ENCODE peak calls at places on chromosomes 1 and 21, in four cellular contexts. One of them, this sample, is unnamed.

GRCh38 chr1:209675567-209676154 is 449 bp downstream of the G0S2 start:
- DNase-seq in mesendoderm: peak; percentile 36
- DNase-seq in PC-3: peak; percentile 36
- DNase-seq in hepatocyte: peak; percentile 37
- DNase-seq in this sample: no peak

GRCh38 chr21:17925000-17925610 is 105.9 kb upstream of the C21orf91 start:
- DNase-seq in mesendoderm: peak; percentile 86
- DNase-seq in PC-3: peak; percentile 83
- DNase-seq in hepatocyte: peak; percentile 84
- DNase-seq in this sample: no peak

GRCh38 chr1:50208296-50208695 is 99.6 kb downstream of the ELAVL4 start:
- DNase-seq in mesendoderm: no peak
- DNase-seq in PC-3: no peak
- DNase-seq in hepatocyte: no peak
- DNase-seq in this sample: no peak

GRCh38 chr1:238982736-238983135 is 403.6 kb upstream of the CHRM3 start:
- DNase-seq in mesendoderm: no peak
- DNase-seq in PC-3: no peak
- DNase-seq in hepatocyte: no peak
- DNase-seq in this sample: no peak

GRCh38 chr1:15459771-15460719 is 3.5 kb downstream of the CELA2A start:
- DNase-seq in mesendoderm: no peak
- DNase-seq in PC-3: no peak
- DNase-seq in hepatocyte: no peak
- DNase-seq in this sample: no peak

GRCh38 chr1:178644308-178645120 is 80.5 kb upstream of the RALGPS2 start:
- DNase-seq in mesendoderm: no peak
- DNase-seq in PC-3: no peak
- DNase-seq in hepatocyte: peak; percentile 54
- DNase-seq in this sample: no peak

GRCh38 chr1:154970631-154971340 is at the start of gene SHC1:
- DNase-seq in mesendoderm: peak; percentile 98
- DNase-seq in PC-3: peak; percentile 81
- DNase-seq in hepatocyte: peak; percentile 95
- DNase-seq in this sample: peak; percentile 98

GRCh38 chr21:41559658-41560599 is 52.0 kb upstream of the TMPRSS2 start:
- DNase-seq in mesendoderm: no peak
- DNase-seq in PC-3: no peak
- DNase-seq in hepatocyte: no peak
- DNase-seq in this sample: no peak

GRCh38 chr1:94486990-94487389 is 54.6 kb downstream of the F3 start:
- DNase-seq in mesendoderm: no peak
- DNase-seq in PC-3: no peak
- DNase-seq in hepatocyte: no peak
- DNase-seq in this sample: no peak

GRCh38 chr1:52623812-52624211 is 9.2 kb upstream of the SHISAL2A start:
- DNase-seq in mesendoderm: no peak
- DNase-seq in PC-3: no peak
- DNase-seq in hepatocyte: no peak
- DNase-seq in this sample: no peak

GRCh38 chr1:244080343-244080929 is 29.4 kb downstream of the ZBTB18 start:
- DNase-seq in mesendoderm: no peak
- DNase-seq in PC-3: peak; percentile 19
- DNase-seq in hepatocyte: no peak
- DNase-seq in this sample: no peak

GRCh38 chr1:52659851-52660596 is 27.1 kb downstream of the SHISAL2A start:
- DNase-seq in mesendoderm: peak; percentile 82
- DNase-seq in PC-3: peak; percentile 20
- DNase-seq in hepatocyte: no peak
- DNase-seq in this sample: no peak

GRCh38 chr1:180230416-180230790 is 339 bp downstream of the LHX4 start:
- DNase-seq in mesendoderm: no peak
- DNase-seq in PC-3: no peak
- DNase-seq in hepatocyte: no peak
- DNase-seq in this sample: no peak

GRCh38 chr1:28249013-28249870 is 10.1 kb upstream of the SESN2 start:
- DNase-seq in mesendoderm: peak; percentile 86
- DNase-seq in PC-3: peak; percentile 88
- DNase-seq in hepatocyte: peak; percentile 63
- DNase-seq in this sample: peak; percentile 80

GRCh38 chr1:41242645-41243171 is 602 bp upstream of the SCMH1 start:
- DNase-seq in mesendoderm: peak; percentile 19
- DNase-seq in PC-3: no peak
- DNase-seq in hepatocyte: no peak
- DNase-seq in this sample: no peak

GRCh38 chr1:223611939-223612338 is 53.6 kb downstream of the CAPN8 start:
- DNase-seq in mesendoderm: no peak
- DNase-seq in PC-3: no peak
- DNase-seq in hepatocyte: no peak
- DNase-seq in this sample: no peak

GRCh38 chr1:227788279-227789041 is 27.0 kb upstream of the PRSS38 start:
- DNase-seq in mesendoderm: peak; percentile 88
- DNase-seq in PC-3: peak; percentile 86
- DNase-seq in hepatocyte: peak; percentile 83
- DNase-seq in this sample: peak; percentile 92

GRCh38 chr1:81458186-81458585 is 342.5 kb upstream of the ADGRL2 start:
- DNase-seq in mesendoderm: no peak
- DNase-seq in PC-3: no peak
- DNase-seq in hepatocyte: no peak
- DNase-seq in this sample: no peak

GRCh38 chr1:117096871-117097842 is 24.4 kb downstream of the TRIM45 start:
- DNase-seq in mesendoderm: peak; percentile 26
- DNase-seq in PC-3: no peak
- DNase-seq in hepatocyte: no peak
- DNase-seq in this sample: no peak

GRCh38 chr1:99502400-99502799 is 143.5 kb upstream of the PALMD start:
- DNase-seq in mesendoderm: no peak
- DNase-seq in PC-3: no peak
- DNase-seq in hepatocyte: no peak
- DNase-seq in this sample: no peak

GRCh38 chr1:182348916-182349747 is 42.5 kb downstream of the GLUL start:
- DNase-seq in mesendoderm: peak; percentile 21
- DNase-seq in PC-3: no peak
- DNase-seq in hepatocyte: peak; percentile 21
- DNase-seq in this sample: peak; percentile 86

GRCh38 chr1:89953072-89953626 is 41.8 kb upstream of the ZNF326 start:
- DNase-seq in mesendoderm: peak; percentile 90
- DNase-seq in PC-3: peak; percentile 95
- DNase-seq in hepatocyte: peak; percentile 67
- DNase-seq in this sample: no peak

GRCh38 chr1:178094752-178095645 is 1.1 kb downstream of the RASAL2 start:
- DNase-seq in mesendoderm: peak; percentile 37
- DNase-seq in PC-3: peak; percentile 33
- DNase-seq in hepatocyte: no peak
- DNase-seq in this sample: no peak

GRCh38 chr1:150557065-150557600 is 7.9 kb downstream of the ADAMTSL4 start:
- DNase-seq in mesendoderm: no peak
- DNase-seq in PC-3: no peak
- DNase-seq in hepatocyte: no peak
- DNase-seq in this sample: peak; percentile 44

GRCh38 chr1:246875041-246876026 is 56.4 kb downstream of the AHCTF1 start:
- DNase-seq in mesendoderm: peak; percentile 1
- DNase-seq in PC-3: peak; percentile 83
- DNase-seq in hepatocyte: peak; percentile 7
- DNase-seq in this sample: no peak

GRCh38 chr1:94759188-94759587 is 61.0 kb upstream of the SLC44A3 start:
- DNase-seq in mesendoderm: no peak
- DNase-seq in PC-3: no peak
- DNase-seq in hepatocyte: no peak
- DNase-seq in this sample: no peak

GRCh38 chr1:102434421-102434820 is 437.7 kb upstream of the OLFM3 start:
- DNase-seq in mesendoderm: peak; percentile 69
- DNase-seq in PC-3: peak; percentile 44
- DNase-seq in hepatocyte: peak; percentile 36
- DNase-seq in this sample: no peak

GRCh38 chr1:89706700-89707012 is 73.7 kb downstream of the LRRC8C start:
- DNase-seq in mesendoderm: no peak
- DNase-seq in PC-3: no peak
- DNase-seq in hepatocyte: no peak
- DNase-seq in this sample: no peak

GRCh38 chr21:39484711-39485264 is 33.0 kb downstream of the SH3BGR start:
- DNase-seq in mesendoderm: no peak
- DNase-seq in PC-3: no peak
- DNase-seq in hepatocyte: peak; percentile 26
- DNase-seq in this sample: no peak

GRCh38 chr1:109910963-109911798 is 532 bp downstream of the CSF1 start:
- DNase-seq in mesendoderm: peak; percentile 22
- DNase-seq in PC-3: no peak
- DNase-seq in hepatocyte: no peak
- DNase-seq in this sample: no peak

GRCh38 chr1:41799723-41800122 is 119.0 kb downstream of the HIVEP3 start:
- DNase-seq in mesendoderm: no peak
- DNase-seq in PC-3: peak; percentile 31
- DNase-seq in hepatocyte: no peak
- DNase-seq in this sample: no peak

GRCh38 chr1:20164694-20165202 is 21.1 kb upstream of the UBXN10 start:
- DNase-seq in mesendoderm: no peak
- DNase-seq in PC-3: no peak
- DNase-seq in hepatocyte: no peak
- DNase-seq in this sample: peak; percentile 76

GRCh38 chr1:222247811-222248310 is 300.0 kb downstream of the HHIPL2 start:
- DNase-seq in mesendoderm: no peak
- DNase-seq in PC-3: no peak
- DNase-seq in hepatocyte: no peak
- DNase-seq in this sample: no peak

GRCh38 chr1:86650065-86650464 is 54.3 kb upstream of the SH3GLB1 start:
- DNase-seq in mesendoderm: peak; percentile 27
- DNase-seq in PC-3: no peak
- DNase-seq in hepatocyte: peak; percentile 5
- DNase-seq in this sample: no peak

GRCh38 chr1:151816548-151816947 is 11.3 kb upstream of the LINGO4 start:
- DNase-seq in mesendoderm: no peak
- DNase-seq in PC-3: no peak
- DNase-seq in hepatocyte: no peak
- DNase-seq in this sample: no peak

GRCh38 chr1:235872270-235872669 is 5.6 kb upstream of the LYST start:
- DNase-seq in mesendoderm: no peak
- DNase-seq in PC-3: no peak
- DNase-seq in hepatocyte: no peak
- DNase-seq in this sample: no peak

GRCh38 chr1:186187601-186188000 is 187.5 kb downstream of the TPR start:
- DNase-seq in mesendoderm: no peak
- DNase-seq in PC-3: peak; percentile 83
- DNase-seq in hepatocyte: no peak
- DNase-seq in this sample: no peak

GRCh38 chr1:151980287-151981177 is 13.1 kb downstream of the S100A10 start:
- DNase-seq in mesendoderm: no peak
- DNase-seq in PC-3: peak; percentile 89
- DNase-seq in hepatocyte: peak; percentile 49
- DNase-seq in this sample: peak; percentile 86

GRCh38 chr1:183580281-183580682 is 10.0 kb downstream of the NCF2 start:
- DNase-seq in mesendoderm: peak; percentile 73
- DNase-seq in PC-3: peak; percentile 54
- DNase-seq in hepatocyte: no peak
- DNase-seq in this sample: no peak

GRCh38 chr1:76268341-76268740 is 193.8 kb downstream of the ST6GALNAC3 start:
- DNase-seq in mesendoderm: no peak
- DNase-seq in PC-3: no peak
- DNase-seq in hepatocyte: no peak
- DNase-seq in this sample: no peak

GRCh38 chr1:188937965-188938551 is 1539.6 kb downstream of the BRINP3 start:
- DNase-seq in mesendoderm: peak; percentile 13
- DNase-seq in PC-3: peak; percentile 16
- DNase-seq in hepatocyte: no peak
- DNase-seq in this sample: no peak

GRCh38 chr1:188941986-188942385 is 1535.7 kb downstream of the BRINP3 start:
- DNase-seq in mesendoderm: peak; percentile 78
- DNase-seq in PC-3: no peak
- DNase-seq in hepatocyte: no peak
- DNase-seq in this sample: no peak
- H3K4me3 ChIP-seq in mesendoderm: no peak overlapping the region
- H3K4me3 ChIP-seq in PC-3: no peak overlapping the region
- H3K4me3 ChIP-seq in hepatocyte: no peak overlapping the region
- H3K4me3 ChIP-seq in this sample: no peak overlapping the region

DNA sequence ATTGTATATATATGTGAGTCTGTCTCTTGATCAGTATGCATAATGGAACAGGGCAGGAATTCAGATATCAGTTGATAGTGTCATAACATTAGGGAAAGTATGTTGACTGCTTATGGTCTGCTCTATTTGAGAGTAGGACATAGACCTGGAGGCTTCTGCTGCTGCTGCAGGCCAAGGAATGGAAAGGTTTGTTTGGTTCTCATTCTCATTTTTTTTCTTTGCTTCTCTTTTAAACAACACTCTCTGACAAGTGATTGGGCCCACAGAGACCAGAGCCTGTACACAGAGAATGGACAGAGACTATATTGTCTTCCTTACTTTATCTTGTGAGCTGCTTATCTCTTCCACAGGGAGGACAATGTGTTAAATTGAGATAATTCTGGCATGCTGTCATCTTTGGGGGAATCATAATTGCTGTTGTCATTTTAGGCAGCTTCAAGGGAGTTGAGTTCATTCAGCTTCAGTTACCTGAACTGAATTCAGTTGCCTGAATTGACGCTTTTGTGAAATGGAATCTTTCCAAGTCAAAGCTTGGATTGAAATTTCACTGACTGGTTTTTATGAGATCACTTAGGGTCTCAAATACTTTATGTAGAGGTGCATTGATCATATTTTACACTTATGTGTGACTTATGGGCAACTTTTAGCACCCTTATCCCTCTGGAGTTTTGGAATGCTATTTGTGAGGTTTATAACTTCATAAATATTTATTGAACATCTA is 16.9 kb downstream of the CAP1 start:
- DNase-seq in mesendoderm: peak; percentile 9
- DNase-seq in PC-3: no peak
- DNase-seq in hepatocyte: no peak
- DNase-seq in this sample: no peak
- H3K4me1 ChIP-seq in mesendoderm: peaks cover 4% of the 10 kb centered on the region
- H3K4me1 ChIP-seq in PC-3: peaks cover 28% of the 10 kb centered on the region
- H3K4me1 ChIP-seq in hepatocyte: peaks cover 18% of the 10 kb centered on the region
- H3K4me1 ChIP-seq in this sample: peaks cover 8% of the 10 kb centered on the region

DNA sequence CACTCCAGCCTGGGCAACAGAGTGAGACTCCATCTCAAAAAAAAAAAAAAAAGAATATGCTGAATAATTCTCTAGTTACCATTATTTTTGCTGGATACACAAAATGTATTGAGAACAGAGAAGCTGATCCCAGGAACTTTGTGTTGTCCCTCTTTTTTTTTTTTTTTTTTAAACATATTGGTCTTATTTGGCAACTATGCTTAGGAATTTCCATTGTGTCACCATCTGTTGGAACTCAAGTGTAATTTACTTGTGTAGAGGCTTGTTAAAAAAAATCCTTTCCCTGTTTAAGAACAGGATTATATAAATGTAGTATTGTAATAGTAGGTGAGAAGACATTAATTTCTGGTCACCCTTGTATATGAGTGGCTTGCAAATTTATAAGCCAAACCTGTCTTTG is 28.6 kb downstream of the CAMSAP2 start:
- DNase-seq in mesendoderm: no peak
- DNase-seq in PC-3: no peak
- DNase-seq in hepatocyte: no peak
- DNase-seq in this sample: no peak
- H3K36me3 ChIP-seq in mesendoderm: no peaks in the 10 kb centered on the region
- H3K36me3 ChIP-seq in PC-3: peaks cover 30% of the 10 kb centered on the region
- H3K36me3 ChIP-seq in hepatocyte: no peaks in the 10 kb centered on the region
- H3K36me3 ChIP-seq in this sample: peaks cover 3% of the 10 kb centered on the region

GRCh38 chr1:114248162-114248561 is 94.5 kb upstream of the SYT6 start:
- DNase-seq in mesendoderm: no peak
- DNase-seq in PC-3: no peak
- DNase-seq in hepatocyte: no peak
- DNase-seq in this sample: no peak
- H3K4me3 ChIP-seq in mesendoderm: no peak overlapping the region
- H3K4me3 ChIP-seq in PC-3: no peak overlapping the region
- H3K4me3 ChIP-seq in hepatocyte: no peak overlapping the region
- H3K4me3 ChIP-seq in this sample: no peak overlapping the region